ENCODE peak calls at places on chromosomes 3 and 15, in eight cellular contexts. One of them, this sample, is unnamed. For H3K4me1, the result is how much of the 10 kb centered on the place peaks cover.

GRCh38 chr15:77032052-77032646 is 37.2 kb downstream of the PSTPIP1 start:
- DNase-seq in SK-N-SH: peak
- DNase-seq in transverse colon: peak
- DNase-seq in suprapubic skin: peak
- DNase-seq in sigmoid colon: peak
- DNase-seq in GM12878: no peak
- DNase-seq in esophagus muscularis mucosa: no peak
- DNase-seq in stomach: peak
- DNase-seq in this sample: peak

GRCh38 chr3:46089237-46090011 is 62.1 kb upstream of the XCR1 start:
- DNase-seq in sigmoid colon: peak
- DNase-seq in transverse colon: peak
- DNase-seq in GM12878: peak
- DNase-seq in suprapubic skin: peak
- DNase-seq in stomach: peak
- DNase-seq in SK-N-SH: no peak
- DNase-seq in esophagus muscularis mucosa: peak
- DNase-seq in this sample: peak

GRCh38 chr3:168426196-168426595 is 330.5 kb upstream of the GOLIM4 start:
- DNase-seq in SK-N-SH: no peak
- DNase-seq in transverse colon: no peak
- DNase-seq in esophagus muscularis mucosa: no peak
- DNase-seq in suprapubic skin: no peak
- DNase-seq in stomach: no peak
- DNase-seq in GM12878: no peak
- DNase-seq in sigmoid colon: no peak
- DNase-seq in this sample: no peak

GRCh38 chr3:171566803-171567422 is 106.7 kb upstream of the TNIK start:
- DNase-seq in sigmoid colon: no peak
- DNase-seq in SK-N-SH: peak
- DNase-seq in stomach: no peak
- DNase-seq in GM12878: peak
- DNase-seq in transverse colon: no peak
- DNase-seq in esophagus muscularis mucosa: no peak
- DNase-seq in suprapubic skin: no peak
- DNase-seq in this sample: no peak

GRCh38 chr3:187743195-187744141 is 1.8 kb downstream of the BCL6 start:
- DNase-seq in stomach: peak
- DNase-seq in SK-N-SH: no peak
- DNase-seq in transverse colon: peak
- DNase-seq in GM12878: no peak
- DNase-seq in suprapubic skin: peak
- DNase-seq in sigmoid colon: peak
- DNase-seq in esophagus muscularis mucosa: peak
- DNase-seq in this sample: peak

GRCh38 chr3:141686477-141687280 is 51.4 kb upstream of the RNF7 start:
- DNase-seq in stomach: peak
- DNase-seq in suprapubic skin: no peak
- DNase-seq in sigmoid colon: peak
- DNase-seq in esophagus muscularis mucosa: no peak
- DNase-seq in transverse colon: peak
- DNase-seq in GM12878: no peak
- DNase-seq in SK-N-SH: no peak
- DNase-seq in this sample: no peak

GRCh38 chr3:47347217-47347801 is 33.5 kb upstream of the PTPN23 start:
- DNase-seq in transverse colon: peak
- DNase-seq in esophagus muscularis mucosa: no peak
- DNase-seq in stomach: no peak
- DNase-seq in suprapubic skin: no peak
- DNase-seq in GM12878: peak
- DNase-seq in sigmoid colon: peak
- DNase-seq in SK-N-SH: no peak
- DNase-seq in this sample: no peak

GRCh38 chr15:57792729-57793449 is 86.4 kb downstream of the POLR2M start:
- DNase-seq in GM12878: no peak
- DNase-seq in SK-N-SH: no peak
- DNase-seq in esophagus muscularis mucosa: no peak
- DNase-seq in stomach: no peak
- DNase-seq in transverse colon: peak
- DNase-seq in suprapubic skin: no peak
- DNase-seq in sigmoid colon: no peak
- DNase-seq in this sample: no peak

GRCh38 chr15:84981711-84982300 is at the start of gene PDE8A:
- DNase-seq in sigmoid colon: peak
- DNase-seq in stomach: peak
- DNase-seq in suprapubic skin: peak
- DNase-seq in SK-N-SH: peak
- DNase-seq in transverse colon: peak
- DNase-seq in esophagus muscularis mucosa: no peak
- DNase-seq in GM12878: no peak
- DNase-seq in this sample: peak

GRCh38 chr3:114624676-114625181 is 330.9 kb downstream of the TIGIT start:
- DNase-seq in transverse colon: peak
- DNase-seq in suprapubic skin: peak
- DNase-seq in SK-N-SH: peak
- DNase-seq in GM12878: no peak
- DNase-seq in stomach: peak
- DNase-seq in sigmoid colon: peak
- DNase-seq in esophagus muscularis mucosa: peak
- DNase-seq in this sample: no peak

GRCh38 chr3:16912400-16913263 is 27.9 kb downstream of the PLCL2 start:
- DNase-seq in sigmoid colon: no peak
- DNase-seq in esophagus muscularis mucosa: no peak
- DNase-seq in GM12878: peak
- DNase-seq in SK-N-SH: no peak
- DNase-seq in suprapubic skin: no peak
- DNase-seq in transverse colon: no peak
- DNase-seq in stomach: no peak
- DNase-seq in this sample: no peak

GRCh38 chr3:55870576-55870975 is 383.5 kb upstream of the WNT5A start:
- DNase-seq in stomach: no peak
- DNase-seq in transverse colon: no peak
- DNase-seq in esophagus muscularis mucosa: peak
- DNase-seq in suprapubic skin: no peak
- DNase-seq in GM12878: no peak
- DNase-seq in sigmoid colon: no peak
- DNase-seq in SK-N-SH: no peak
- DNase-seq in this sample: no peak

GRCh38 chr15:99095626-99096025 is 9.3 kb upstream of the SYNM start:
- DNase-seq in sigmoid colon: no peak
- DNase-seq in stomach: no peak
- DNase-seq in transverse colon: no peak
- DNase-seq in esophagus muscularis mucosa: no peak
- DNase-seq in SK-N-SH: no peak
- DNase-seq in suprapubic skin: no peak
- DNase-seq in GM12878: no peak
- DNase-seq in this sample: no peak

GRCh38 chr3:66077973-66078372 is 39.3 kb upstream of the MAGI1 start:
- DNase-seq in sigmoid colon: no peak
- DNase-seq in GM12878: no peak
- DNase-seq in esophagus muscularis mucosa: no peak
- DNase-seq in suprapubic skin: no peak
- DNase-seq in transverse colon: no peak
- DNase-seq in stomach: no peak
- DNase-seq in SK-N-SH: no peak
- DNase-seq in this sample: no peak

GRCh38 chr3:172538368-172539264 is 15.4 kb upstream of the TNFSF10 start:
- DNase-seq in sigmoid colon: no peak
- DNase-seq in GM12878: no peak
- DNase-seq in suprapubic skin: no peak
- DNase-seq in SK-N-SH: no peak
- DNase-seq in stomach: no peak
- DNase-seq in esophagus muscularis mucosa: no peak
- DNase-seq in transverse colon: no peak
- DNase-seq in this sample: no peak

GRCh38 chr3:115922681-115923347 is 299.5 kb downstream of the GAP43 start:
- DNase-seq in transverse colon: no peak
- DNase-seq in suprapubic skin: no peak
- DNase-seq in GM12878: no peak
- DNase-seq in stomach: no peak
- DNase-seq in sigmoid colon: no peak
- DNase-seq in SK-N-SH: no peak
- DNase-seq in esophagus muscularis mucosa: no peak
- DNase-seq in this sample: no peak

GRCh38 chr3:107412376-107412775 is 35.1 kb downstream of the CCDC54 start:
- DNase-seq in SK-N-SH: no peak
- DNase-seq in suprapubic skin: no peak
- DNase-seq in stomach: no peak
- DNase-seq in sigmoid colon: peak
- DNase-seq in GM12878: no peak
- DNase-seq in transverse colon: no peak
- DNase-seq in esophagus muscularis mucosa: no peak
- DNase-seq in this sample: no peak

GRCh38 chr3:196135693-196136639 is 54.1 kb upstream of the TFRC start:
- DNase-seq in transverse colon: no peak
- DNase-seq in esophagus muscularis mucosa: no peak
- DNase-seq in sigmoid colon: no peak
- DNase-seq in stomach: no peak
- DNase-seq in suprapubic skin: no peak
- DNase-seq in SK-N-SH: no peak
- DNase-seq in GM12878: no peak
- DNase-seq in this sample: no peak

GRCh38 chr3:25648925-25649828 is 15.5 kb downstream of the TOP2B start:
- DNase-seq in GM12878: no peak
- DNase-seq in esophagus muscularis mucosa: no peak
- DNase-seq in suprapubic skin: no peak
- DNase-seq in sigmoid colon: no peak
- DNase-seq in transverse colon: no peak
- DNase-seq in stomach: no peak
- DNase-seq in SK-N-SH: no peak
- DNase-seq in this sample: no peak

DNA sequence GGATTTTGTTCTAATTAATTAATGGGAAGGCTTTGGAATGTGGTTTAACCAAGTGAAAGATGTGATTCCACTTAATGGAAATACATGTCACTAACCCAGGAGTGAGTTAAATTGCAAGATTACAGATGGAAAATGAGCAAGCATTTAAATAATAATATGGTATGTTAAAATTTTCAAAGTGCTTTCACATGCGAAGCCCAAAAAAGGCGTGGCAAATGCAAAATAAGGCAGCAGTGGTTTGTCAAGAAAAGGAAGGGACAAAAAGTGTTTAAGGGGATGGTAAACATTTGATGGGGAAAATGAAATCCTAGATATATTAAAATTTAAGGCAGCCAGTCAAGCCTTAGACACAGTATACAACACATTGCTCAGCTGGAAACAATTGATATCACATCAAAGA is 2.9 kb downstream of the TICRR start:
- DNase-seq in stomach: no peak
- DNase-seq in esophagus muscularis mucosa: no peak
- DNase-seq in suprapubic skin: no peak
- DNase-seq in sigmoid colon: no peak
- DNase-seq in transverse colon: no peak
- DNase-seq in GM12878: no peak
- DNase-seq in SK-N-SH: no peak
- DNase-seq in this sample: no peak
- H3K4me1 ChIP-seq in stomach: under half
- H3K4me1 ChIP-seq in esophagus muscularis mucosa: under half
- H3K4me1 ChIP-seq in suprapubic skin: under half
- H3K4me1 ChIP-seq in sigmoid colon: under half
- H3K4me1 ChIP-seq in transverse colon: under half
- H3K4me1 ChIP-seq in GM12878: under half
- H3K4me1 ChIP-seq in SK-N-SH: under half
- H3K4me1 ChIP-seq in this sample: under half

GRCh38 chr3:194688207-194688711 is 2.6 kb downstream of the FAM43A start:
- DNase-seq in suprapubic skin: no peak
- DNase-seq in stomach: peak
- DNase-seq in sigmoid colon: peak
- DNase-seq in esophagus muscularis mucosa: no peak
- DNase-seq in transverse colon: peak
- DNase-seq in GM12878: no peak
- DNase-seq in SK-N-SH: peak
- DNase-seq in this sample: peak
- TF ChIP-seq POLR2AphosphoS5 in suprapubic skin: no peak
- TF ChIP-seq POLR2AphosphoS5 in stomach: no peak
- TF ChIP-seq POLR2AphosphoS5 in sigmoid colon: no peak
- TF ChIP-seq POLR2AphosphoS5 in esophagus muscularis mucosa: no peak
- TF ChIP-seq POLR2AphosphoS5 in transverse colon: no peak
- TF ChIP-seq POLR2AphosphoS5 in GM12878: no peak
- TF ChIP-seq POLR2AphosphoS5 in SK-N-SH: no peak
- TF ChIP-seq POLR2AphosphoS5 in this sample: no peak

DNA sequence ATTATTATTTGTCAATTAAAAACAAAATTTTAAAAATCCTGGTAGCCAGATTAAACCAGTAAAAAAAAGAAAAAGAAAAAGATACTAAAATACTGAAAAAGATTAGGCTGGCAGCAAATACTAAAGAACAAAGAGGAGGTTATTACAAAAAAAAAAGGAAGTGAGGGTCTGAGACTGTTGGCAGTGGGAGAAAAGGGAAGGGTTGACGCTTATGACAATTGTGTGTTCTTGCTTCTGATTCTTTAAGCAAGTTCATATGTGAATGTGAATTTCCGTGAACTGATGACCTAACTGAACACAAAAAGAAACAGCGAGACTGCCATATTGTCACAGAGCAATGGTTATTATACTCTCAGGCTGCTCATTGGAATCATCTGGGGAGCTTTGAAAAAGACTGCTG is 56.5 kb downstream of the ATP13A4 start:
- DNase-seq in GM12878: no peak
- DNase-seq in suprapubic skin: no peak
- DNase-seq in transverse colon: no peak
- DNase-seq in stomach: no peak
- DNase-seq in sigmoid colon: no peak
- DNase-seq in esophagus muscularis mucosa: no peak
- DNase-seq in SK-N-SH: no peak
- DNase-seq in this sample: no peak
- TF ChIP-seq EP300 in GM12878: no peak
- TF ChIP-seq EP300 in suprapubic skin: no peak
- TF ChIP-seq EP300 in transverse colon: no peak
- TF ChIP-seq EP300 in stomach: no peak
- TF ChIP-seq EP300 in sigmoid colon: no peak
- TF ChIP-seq EP300 in esophagus muscularis mucosa: no peak
- TF ChIP-seq EP300 in SK-N-SH: no peak
- TF ChIP-seq EP300 in this sample: no peak

DNA sequence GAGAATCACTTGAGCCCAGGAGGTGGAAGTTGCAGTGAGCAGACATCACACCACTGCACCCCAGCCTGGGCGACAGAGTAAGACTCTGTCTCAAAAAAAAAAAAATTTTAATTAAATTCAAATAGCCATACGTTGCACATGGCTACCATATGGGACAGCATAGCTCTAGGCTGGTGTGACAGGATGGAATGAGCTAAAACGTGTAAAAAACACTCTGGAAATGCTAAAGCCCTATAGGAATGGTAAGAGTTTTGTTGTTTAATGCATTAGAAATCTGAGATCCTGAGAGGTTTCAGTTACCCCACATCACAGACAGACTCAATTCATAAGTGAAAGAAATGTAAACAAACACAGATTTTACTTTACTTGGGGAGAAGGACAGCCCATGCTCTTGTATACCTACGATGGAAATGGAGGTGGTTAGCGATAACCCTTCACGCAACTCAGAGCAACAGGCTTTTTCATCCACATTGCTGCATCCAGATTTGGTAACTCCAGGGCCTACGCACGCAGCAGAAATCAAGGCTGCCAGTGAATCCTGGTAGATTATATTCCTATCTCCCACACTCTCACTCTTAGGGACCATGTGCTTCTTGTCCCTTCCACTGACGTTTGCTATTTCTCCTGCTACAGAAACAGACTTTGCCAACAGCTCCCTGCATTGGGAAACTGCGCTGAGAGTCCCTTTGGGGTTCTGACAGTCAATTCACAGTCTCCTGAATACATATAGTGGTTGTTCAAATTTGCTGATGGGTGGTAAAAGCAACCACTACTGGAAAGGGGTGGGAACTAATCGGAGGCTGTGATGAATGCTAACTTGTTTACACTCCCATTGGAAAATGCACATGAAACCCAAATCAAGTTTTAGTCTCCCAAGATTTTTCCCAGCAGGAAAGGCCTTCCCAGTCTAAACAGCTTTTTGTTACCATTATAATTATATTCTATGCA is 3.1 kb downstream of the SH3BP5 start:
- DNase-seq in suprapubic skin: no peak
- DNase-seq in transverse colon: no peak
- DNase-seq in esophagus muscularis mucosa: no peak
- DNase-seq in GM12878: no peak
- DNase-seq in SK-N-SH: peak
- DNase-seq in sigmoid colon: peak
- DNase-seq in stomach: no peak
- DNase-seq in this sample: no peak
- H3K4me1 ChIP-seq in suprapubic skin: half or more
- H3K4me1 ChIP-seq in transverse colon: under half
- H3K4me1 ChIP-seq in esophagus muscularis mucosa: under half
- H3K4me1 ChIP-seq in GM12878: under half
- H3K4me1 ChIP-seq in SK-N-SH: under half
- H3K4me1 ChIP-seq in sigmoid colon: under half
- H3K4me1 ChIP-seq in stomach: under half
- H3K4me1 ChIP-seq in this sample: half or more

This sample was measured in upper lobe of left lung.